ENCODE peak calls at places on chromosomes 12 and 14, in ten cellular contexts. A is ACHN; Z is A549; U is naive thymus-derived CD8-positive, alpha-beta T cell; E is breast epithelium; F is stimulated activated CD4-positive, alpha-beta T cell treated with anti-CD3 and anti-CD28 coated beads, Interleukin-1b, Interleukin-23, amount 100 ng/mL, for 24 hours; Y is retina; H is fibroblast of the conjunctiva; L is Caki2; Q is globus pallidus. N is an unnamed sample.

GRCh38 chr12:114990396-114990795 is 306.4 kb upstream of the TBX3 start:
- DNase-seq in Q (no peak), L (no peak), F (no peak), U (no peak), Y (no peak), H (no peak), A (no peak), E (no peak), Z (no peak), N (no peak)

GRCh38 chr14:68968051-68968450 is 11.1 kb downstream of the ACTN1 start:
- DNase-seq in L (no peak), A (no peak), F (no peak), E (no peak), Z (no peak), Y (no peak), H (no peak), Q (no peak), U (peak), N (no peak)

GRCh38 chr12:106974525-106974924 is 12.4 kb downstream of the MTERF2 start:
- DNase-seq in Z (no peak), Y (no peak), U (no peak), Q (no peak), H (no peak), F (no peak), L (peak), A (peak), E (no peak), N (peak)

GRCh38 chr12:11593013-11593412 is 56.5 kb upstream of the ETV6 start:
- DNase-seq in Q (no peak), Y (no peak), F (no peak), E (no peak), A (no peak), Z (no peak), L (no peak), U (no peak), H (no peak), N (no peak)

GRCh38 chr14:58356268-58356667 is 39.5 kb upstream of the TOMM20L start:
- DNase-seq in Z (no peak), H (no peak), L (no peak), Y (no peak), U (no peak), E (no peak), A (no peak), F (no peak), Q (no peak), N (no peak)

GRCh38 chr14:73239463-73240241 is 2.3 kb downstream of the PAPLN start:
- DNase-seq in H (peak), A (peak), L (no peak), Q (peak), F (no peak), Z (no peak), U (no peak), Y (peak), E (no peak), N (no peak)

GRCh38 chr14:69006346-69006745 is 27.2 kb upstream of the ACTN1 start:
- DNase-seq in H (no peak), Q (no peak), Y (no peak), Z (no peak), L (no peak), U (no peak), E (no peak), F (no peak), A (no peak), N (no peak)

GRCh38 chr12:5013206-5013830 is 30.4 kb upstream of the KCNA5 start:
- DNase-seq in Q (peak), H (no peak), L (no peak), E (no peak), Y (no peak), A (no peak), Z (no peak), F (no peak), U (no peak), N (no peak)

GRCh38 chr14:58395815-58396626 is at the start of gene TOMM20L:
- DNase-seq in A (peak), L (peak), F (peak), E (peak), U (peak), Y (peak), Z (peak), H (peak), Q (peak), N (peak)

GRCh38 chr14:99202516-99202915 is 69.5 kb downstream of the BCL11B start:
- DNase-seq in Y (no peak), E (no peak), Z (no peak), U (no peak), H (no peak), F (no peak), Q (no peak), L (no peak), A (no peak), N (no peak)

GRCh38 chr12:96503971-96504370 is 14.6 kb downstream of the CFAP54 start:
- DNase-seq in Q (no peak), E (no peak), U (no peak), H (no peak), A (peak), L (no peak), F (no peak), Z (no peak), Y (no peak), N (no peak)

GRCh38 chr14:78135450-78135891 is 34.7 kb upstream of the NRXN3 start:
- DNase-seq in Q (no peak), E (no peak), U (no peak), H (no peak), Y (no peak), L (peak), F (no peak), Z (peak), A (peak), N (no peak)

GRCh38 chr14:97381309-97381708 is 584.1 kb downstream of the VRK1 start:
- DNase-seq in Q (no peak), U (no peak), A (no peak), Y (no peak), E (no peak), Z (no peak), H (no peak), F (no peak), L (no peak), N (no peak)

GRCh38 chr12:8081228-8081920 is 700 bp upstream of the NECAP1 start:
- DNase-seq in Z (peak), F (no peak), E (no peak), H (no peak), L (peak), Q (peak), Y (peak), A (peak), U (peak), N (peak)

GRCh38 chr12:19518209-19518608 is 78.9 kb downstream of the AEBP2 start:
- DNase-seq in Q (no peak), F (no peak), E (no peak), A (no peak), U (no peak), Y (no peak), L (no peak), H (no peak), Z (peak), N (no peak)

GRCh38 chr14:101635238-101636080 is 74.2 kb downstream of the DIO3 start:
- DNase-seq in A (no peak), U (no peak), Y (no peak), H (no peak), L (no peak), Z (no peak), E (no peak), F (no peak), Q (no peak), N (no peak)

GRCh38 chr14:26332966-26333365 is 264.9 kb downstream of the NOVA1 start:
- DNase-seq in U (no peak), H (peak), A (no peak), Y (no peak), L (no peak), Q (no peak), E (no peak), Z (no peak), F (no peak), N (no peak)